ENCODE peak calls at places on chromosomes 16 and 17, in five cellular contexts. One of them, this sample, is unnamed.

GRCh38 chr16:65446441-65446840 is 324.6 kb upstream of the CDH11 start:
- DNase-seq in Daoy: no peak
- DNase-seq in SHP77: no peak
- DNase-seq in SK-N-DZ: no peak
- DNase-seq in GM04503: no peak
- DNase-seq in this sample: no peak

GRCh38 chr16:22300427-22301071 is 3.3 kb downstream of the POLR3E start:
- DNase-seq in Daoy: peak
- DNase-seq in SHP77: peak
- DNase-seq in SK-N-DZ: peak
- DNase-seq in GM04503: peak
- DNase-seq in this sample: no peak

GRCh38 chr16:4361033-4361943 is 10.2 kb upstream of the PAM16 start:
- DNase-seq in Daoy: no peak
- DNase-seq in SHP77: no peak
- DNase-seq in SK-N-DZ: no peak
- DNase-seq in GM04503: no peak
- DNase-seq in this sample: no peak

GRCh38 chr17:41895617-41896016 is 23.1 kb downstream of the ACLY start:
- DNase-seq in Daoy: no peak
- DNase-seq in SHP77: no peak
- DNase-seq in SK-N-DZ: peak
- DNase-seq in GM04503: no peak
- DNase-seq in this sample: no peak

GRCh38 chr17:77796201-77796860 is 162.2 kb upstream of the TNRC6C start:
- DNase-seq in Daoy: peak
- DNase-seq in SHP77: no peak
- DNase-seq in SK-N-DZ: no peak
- DNase-seq in GM04503: no peak
- DNase-seq in this sample: no peak

GRCh38 chr16:86193528-86194193 is 294.7 kb downstream of the IRF8 start:
- DNase-seq in Daoy: no peak
- DNase-seq in SHP77: no peak
- DNase-seq in SK-N-DZ: no peak
- DNase-seq in GM04503: no peak
- DNase-seq in this sample: no peak

GRCh38 chr17:44722254-44722653 is 13.8 kb downstream of the DBF4B start:
- DNase-seq in Daoy: no peak
- DNase-seq in SHP77: no peak
- DNase-seq in SK-N-DZ: no peak
- DNase-seq in GM04503: no peak
- DNase-seq in this sample: no peak

GRCh38 chr17:45121055-45121454 is 11.3 kb downstream of the PLCD3 start:
- DNase-seq in Daoy: no peak
- DNase-seq in SHP77: no peak
- DNase-seq in SK-N-DZ: no peak
- DNase-seq in GM04503: no peak
- DNase-seq in this sample: no peak

GRCh38 chr16:61791465-61791864 is 244.8 kb downstream of the CDH8 start:
- DNase-seq in Daoy: no peak
- DNase-seq in SHP77: no peak
- DNase-seq in SK-N-DZ: no peak
- DNase-seq in GM04503: peak
- DNase-seq in this sample: no peak

GRCh38 chr17:42653179-42654124 is 5.6 kb upstream of the TUBG2 start:
- DNase-seq in Daoy: no peak
- DNase-seq in SHP77: no peak
- DNase-seq in SK-N-DZ: peak
- DNase-seq in GM04503: peak
- DNase-seq in this sample: no peak

GRCh38 chr17:2364132-2365116 is 27.1 kb downstream of the SGSM2 start:
- DNase-seq in Daoy: no peak
- DNase-seq in SHP77: no peak
- DNase-seq in SK-N-DZ: no peak
- DNase-seq in GM04503: no peak
- DNase-seq in this sample: no peak